ENCODE peak calls at places on chromosomes 2 and 18, in four cellular contexts. N is Caco-2, O is HCT116, M is AG10803. H is an unnamed sample.

GRCh38 chr2:61707984-61708852 is 145.6 kb downstream of the FAM161A start:
- DNase-seq in M (no peak), O (no peak), N (no peak), H (peak)

GRCh38 chr2:197308635-197309368 is 1.8 kb downstream of the ANKRD44 start:
- DNase-seq in N (no peak), O (no peak), M (no peak), H (no peak)

GRCh38 chr18:58390399-58390798 is 238.5 kb downstream of the ALPK2 start:
- DNase-seq in O (no peak), N (no peak), M (no peak), H (no peak)

GRCh38 chr2:118729760-118730159 is 117.7 kb downstream of the EN1 start:
- DNase-seq in M (no peak), O (no peak), N (no peak), H (no peak)

GRCh38 chr2:62461707-62462106 is 44.3 kb downstream of the TMEM17 start:
- DNase-seq in O (no peak), N (no peak), M (peak), H (no peak)

GRCh38 chr2:162938387-162938786 is 99.8 kb upstream of the KCNH7 start:
- DNase-seq in N (no peak), O (no peak), M (no peak), H (no peak)

GRCh38 chr2:199740111-199740428 is 110.9 kb downstream of the FTCDNL1 start:
- DNase-seq in N (no peak), M (no peak), O (no peak), H (no peak)

GRCh38 chr2:233408366-233409285 is 54.3 kb downstream of the DGKD start:
- DNase-seq in N (no peak), O (no peak), M (no peak), H (no peak)

GRCh38 chr18:9916067-9916684 is 2.4 kb downstream of the VAPA start:
- DNase-seq in N (no peak), O (no peak), M (peak), H (no peak)

GRCh38 chr2:56369316-56369715 is 185.5 kb downstream of the CCDC85A start:
- DNase-seq in N (no peak), O (no peak), M (peak), H (no peak)

GRCh38 chr2:146701183-146701582 is 1143.6 kb upstream of the ACVR2A start:
- DNase-seq in N (no peak), M (no peak), O (no peak), H (no peak)

DNA sequence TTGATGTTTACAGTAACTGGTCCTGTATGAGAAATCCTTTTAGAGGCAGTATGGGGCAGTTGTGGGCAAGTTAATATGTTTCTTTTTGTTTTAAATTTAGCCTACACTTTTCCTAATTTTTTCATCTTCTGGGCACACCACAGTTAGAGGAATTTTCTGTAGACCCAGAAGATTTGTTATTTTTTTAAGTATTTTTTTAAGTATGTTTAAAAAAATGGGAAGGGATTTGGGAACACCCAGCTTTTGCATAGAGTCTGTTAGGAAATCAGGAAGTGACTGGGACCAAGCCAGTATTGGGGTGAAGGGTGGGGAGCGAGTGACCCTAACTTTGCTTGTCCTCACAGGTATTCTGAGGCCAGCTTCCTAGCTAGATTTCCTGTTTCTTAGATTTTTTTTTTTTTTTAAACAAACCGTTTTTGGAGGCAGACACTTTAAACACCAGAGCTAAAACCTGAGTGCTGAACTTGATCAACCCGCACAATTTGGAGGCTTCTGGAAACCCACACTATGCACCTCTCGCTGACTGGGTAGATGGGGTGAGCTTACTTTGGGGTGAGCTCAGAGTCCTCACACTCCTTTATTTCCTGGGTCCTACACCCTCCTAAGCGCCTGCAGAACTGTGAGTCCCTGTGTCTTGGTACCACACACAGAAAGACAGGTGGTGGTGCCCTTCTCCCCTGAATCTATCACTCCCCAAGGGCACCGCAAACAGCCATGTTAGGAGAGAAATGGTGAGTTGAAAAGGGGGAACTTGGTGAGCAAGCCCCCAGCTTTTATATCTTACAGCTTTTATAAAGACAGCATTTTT is 5.2 kb downstream of the GATA6 start:
- DNase-seq in O (no peak), M (no peak), N (no peak), H (no peak)
- TF ChIP-seq CTCF in O (no peak), M (no peak), N (no peak), H (no peak)

GRCh38 chr2:44936715-44937687 is 4.5 kb upstream of the SIX3 start:
- DNase-seq in M (no peak), N (no peak), O (no peak), H (no peak)
- H3K4me3 ChIP-seq in M (no peak), N (no peak), O (peak), H (no peak)

GRCh38 chr2:43105586-43106562 is 120.5 kb downstream of the ZFP36L2 start:
- DNase-seq in N (no peak), O (peak), M (peak), H (peak)
- TF ChIP-seq CTCF in N (peak), O (no peak), M (peak), H (peak)

GRCh38 chr18:62725896-62726295 is 10.6 kb downstream of the PHLPP1 start:
- DNase-seq in O (no peak), N (no peak), M (no peak), H (no peak)

GRCh38 chr18:62720766-62721613 is 5.6 kb downstream of the PHLPP1 start:
- DNase-seq in O (no peak), M (no peak), N (no peak), H (no peak)

GRCh38 chr18:62720048-62720447 is 4.7 kb downstream of the PHLPP1 start:
- DNase-seq in O (no peak), M (no peak), N (no peak), H (no peak)

GRCh38 chr18:62721837-62722795 is 6.8 kb downstream of the PHLPP1 start:
- DNase-seq in O (no peak), M (no peak), N (no peak), H (no peak)

GRCh38 chr18:62723666-62724281 is 8.4 kb downstream of the PHLPP1 start:
- DNase-seq in O (no peak), N (no peak), M (no peak), H (no peak)
- H3K4me3 ChIP-seq in O (no peak), N (no peak), M (no peak), H (no peak)

DNA sequence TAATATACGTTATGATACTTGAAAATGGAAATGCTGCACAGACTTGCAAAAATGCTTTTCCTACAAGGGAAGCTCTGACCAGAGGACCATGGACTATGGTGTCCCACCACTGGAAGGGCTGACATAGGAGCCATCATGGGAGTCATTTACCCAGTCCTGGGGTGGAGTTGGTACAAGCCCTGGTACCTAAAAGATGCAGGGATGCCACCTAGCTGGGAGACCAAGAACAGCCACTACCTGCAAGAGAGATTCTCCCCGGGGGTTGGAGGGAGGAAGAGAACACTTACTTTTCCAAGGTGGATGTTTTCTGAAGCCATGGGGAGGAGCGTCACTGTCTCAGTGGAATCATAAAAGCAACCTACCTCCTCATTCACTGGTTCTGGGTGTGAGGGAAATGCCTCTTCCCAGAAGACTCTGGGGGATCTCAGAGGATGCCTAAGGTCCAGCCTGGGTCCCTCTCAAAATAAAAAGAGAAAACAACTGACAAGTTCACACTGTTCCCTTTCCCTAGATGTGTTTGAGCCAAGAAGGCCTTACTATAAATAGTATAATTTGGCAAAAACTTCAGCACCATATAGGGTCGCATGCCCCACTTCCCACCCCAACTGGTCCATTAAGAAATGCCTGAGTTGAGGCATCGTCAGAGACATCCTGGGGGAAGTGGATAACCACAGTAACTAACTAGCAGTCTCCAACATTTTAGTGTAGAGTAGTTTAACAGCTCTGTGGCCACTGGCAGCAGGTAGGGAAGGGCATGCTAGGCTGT is 39.9 kb downstream of the REEP1 start:
- DNase-seq in N (no peak), O (no peak), M (no peak), H (no peak)
- TF ChIP-seq CTCF in N (no peak), O (no peak), M (no peak), H (peak)

GRCh38 chr2:161427413-161428239 is 11.5 kb downstream of the TBR1 start:
- DNase-seq in O (no peak), M (no peak), N (no peak), H (no peak)

GRCh38 chr2:161426416-161426787 is 10.3 kb downstream of the TBR1 start:
- DNase-seq in N (no peak), O (no peak), M (no peak), H (no peak)

GRCh38 chr2:161426788-161427412 is 10.8 kb downstream of the TBR1 start:
- DNase-seq in O (no peak), M (peak), N (no peak), H (no peak)

GRCh38 chr2:161430416-161430815 is 14.3 kb downstream of the TBR1 start:
- DNase-seq in O (no peak), M (no peak), N (no peak), H (no peak)

DNA sequence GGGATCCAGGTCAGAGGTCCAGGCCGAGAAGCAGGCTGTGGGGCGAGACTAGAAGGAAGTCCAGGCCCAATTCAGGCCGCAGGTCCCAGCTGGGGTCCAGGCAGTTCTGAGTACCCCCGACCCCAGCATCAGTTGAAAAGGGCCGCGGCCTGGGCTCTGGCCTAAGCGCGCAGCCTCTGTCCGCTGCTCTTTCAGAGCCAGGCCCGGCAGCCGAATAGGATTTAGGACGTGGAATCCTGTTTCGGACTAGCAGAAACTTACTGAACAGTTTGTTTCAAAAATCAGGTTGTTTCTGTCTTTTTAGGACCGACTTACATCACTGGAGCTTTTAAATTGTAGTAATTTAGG is 12.1 kb downstream of the TBR1 start:
- DNase-seq in N (no peak), O (no peak), M (no peak), H (no peak)
- H3K4me3 ChIP-seq in N (no peak), O (no peak), M (no peak), H (no peak)

GRCh38 chr2:219496781-219497494 is 1.8 kb upstream of the GMPPA start:
- DNase-seq in N (no peak), M (no peak), O (no peak), H (no peak)

GRCh38 chr2:219497495-219498279 is 1.0 kb upstream of the GMPPA start:
- DNase-seq in O (peak), M (peak), N (peak), H (peak)

GRCh38 chr2:219494952-219495530 is 3.6 kb upstream of the GMPPA start:
- DNase-seq in N (no peak), O (no peak), M (no peak), H (no peak)

GRCh38 chr2:219496247-219496646 is 2.4 kb upstream of the GMPPA start:
- DNase-seq in N (no peak), O (no peak), M (no peak), H (no peak)

DNA sequence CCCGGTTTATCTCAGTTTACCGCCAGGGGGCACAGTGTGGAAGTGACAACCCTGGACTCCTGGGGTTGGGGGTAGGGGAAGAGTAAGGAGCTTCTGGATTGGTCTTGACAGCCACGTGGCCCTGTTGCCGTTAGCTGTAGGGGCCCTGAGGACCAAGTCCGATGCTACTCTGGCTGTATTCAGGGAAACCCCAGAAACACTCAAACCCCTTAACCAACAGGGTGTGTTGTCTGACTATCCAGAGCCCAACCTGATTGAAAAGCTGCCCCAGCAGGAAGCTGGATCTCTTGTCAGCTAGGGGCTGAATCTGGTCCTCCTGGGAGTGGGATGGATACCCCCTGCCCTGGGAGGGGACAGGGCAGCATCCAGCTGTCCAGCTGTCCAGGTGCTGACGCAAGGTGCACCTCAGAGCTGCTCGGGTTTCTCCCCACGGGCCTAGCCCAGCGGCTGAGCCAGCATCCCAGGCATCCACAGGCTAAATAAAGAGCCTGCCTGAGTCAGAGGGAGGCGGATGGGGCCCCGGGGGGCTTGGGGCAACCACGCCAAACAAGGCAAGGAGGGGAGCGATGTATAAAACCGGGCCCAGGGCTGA is 3.1 kb upstream of the GMPPA start:
- DNase-seq in M (peak), O (peak), N (peak), H (peak)
- TF ChIP-seq CTCF in M (peak), O (no peak), N (peak), H (peak)

DNA sequence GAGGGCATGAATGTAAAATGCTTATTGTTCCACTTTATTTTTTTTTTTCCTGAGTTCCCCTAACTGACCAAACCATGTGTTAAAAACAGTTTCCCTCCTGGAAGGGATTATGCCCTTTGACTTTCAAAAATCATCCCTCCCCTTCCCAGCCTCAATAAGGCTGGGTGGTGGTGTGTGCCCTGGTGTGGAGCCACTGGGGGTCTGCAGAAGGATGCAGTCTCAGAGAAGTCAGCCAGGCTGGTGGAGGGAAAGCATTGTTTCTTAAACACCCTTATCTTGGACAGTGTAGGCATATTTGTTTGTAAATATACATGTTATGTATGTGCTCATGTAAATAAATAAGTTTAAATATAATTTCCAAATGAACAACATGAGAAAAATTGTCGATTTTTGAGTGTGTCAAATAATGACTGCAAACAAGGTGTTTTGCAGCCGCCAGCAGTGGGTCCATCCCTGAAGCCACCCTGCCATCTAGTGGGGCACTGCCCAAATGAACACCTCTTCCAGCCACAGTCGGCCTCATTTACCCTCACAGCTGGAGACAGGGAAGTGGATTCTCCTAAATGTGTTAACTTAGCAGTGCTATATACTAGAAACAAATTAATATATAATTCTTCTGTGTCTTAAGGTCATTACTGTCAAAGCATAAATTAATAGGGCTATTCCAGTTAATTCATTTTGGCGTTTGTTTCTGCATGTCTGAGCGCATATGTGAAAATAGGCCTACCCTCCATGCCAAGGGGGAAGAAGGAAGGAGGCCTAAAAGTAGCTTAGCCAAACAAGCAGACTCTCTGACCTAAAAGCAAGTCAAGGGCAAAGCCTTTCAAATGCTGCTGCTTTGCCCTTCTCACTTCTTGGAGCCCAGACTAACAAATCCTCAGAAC is 209.6 kb upstream of the PIK3C3 start:
- DNase-seq in N (peak), O (no peak), M (peak), H (no peak)
- H3K4me3 ChIP-seq in N (no peak), O (no peak), M (no peak), H (no peak)

GRCh38 chr2:129936334-129936934 is 43.0 kb upstream of the RAB6C start:
- DNase-seq in O (no peak), N (no peak), M (no peak), H (no peak)
- TF ChIP-seq CTCF in O (no peak), N (no peak), M (peak), H (no peak)

DNA sequence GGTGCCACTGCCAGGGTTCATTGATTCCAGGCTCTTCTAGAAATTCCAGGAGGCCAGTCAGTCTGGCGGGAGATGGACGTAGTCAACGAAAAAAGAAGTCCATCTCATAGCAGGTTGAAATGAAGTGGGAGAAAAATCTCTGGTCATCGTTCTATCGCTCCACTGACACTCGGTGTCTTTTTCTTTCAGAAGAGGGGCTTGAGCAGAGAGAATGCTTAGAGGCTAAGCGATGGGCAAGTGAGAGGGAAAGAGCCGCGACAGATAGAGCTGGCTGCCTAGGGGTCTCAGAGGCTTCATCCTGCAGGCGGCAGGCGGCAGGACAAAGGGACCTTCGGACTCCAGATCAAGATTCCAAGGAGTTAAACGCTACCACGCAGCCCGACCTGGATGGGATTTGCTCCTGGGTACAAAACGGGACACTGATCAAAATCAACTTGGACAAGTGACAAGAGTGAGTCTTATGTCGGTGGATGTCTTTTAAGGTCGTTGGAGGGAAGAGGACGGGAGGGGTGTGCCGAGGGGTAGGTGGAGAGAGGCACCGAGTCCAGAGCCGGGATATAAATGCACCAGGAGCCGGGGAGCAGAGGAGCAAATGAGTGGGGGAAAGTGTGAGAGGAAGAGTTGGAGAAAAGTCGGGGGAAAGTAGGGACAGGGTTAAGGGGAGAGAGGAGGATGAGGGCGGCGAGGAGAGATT is 672 bp upstream of the TMEM178A start:
- DNase-seq in O (no peak), M (no peak), N (no peak), H (no peak)
- H3K4me3 ChIP-seq in O (no peak), M (no peak), N (no peak), H (no peak)